ENCODE peak calls at places on chromosomes 13 and 19, in eight cellular contexts. One of them, this sample, is unnamed.

GRCh38 chr13:102191951-102192461 is 209.8 kb downstream of the FGF14 start:
- DNase-seq in coronary artery: no peak
- DNase-seq in sigmoid colon: no peak
- DNase-seq in brain microvascular endothelial cell: peak; percentile 22
- DNase-seq in CD8-positive, alpha-beta T cell: no peak
- DNase-seq in thoracic aorta: no peak
- DNase-seq in kidney epithelial cell: peak; percentile 9
- DNase-seq in BJ: peak; percentile 10
- DNase-seq in this sample: peak; percentile 18

GRCh38 chr13:83121904-83122303 is 760.4 kb downstream of the SLITRK1 start:
- DNase-seq in thoracic aorta: no peak
- DNase-seq in sigmoid colon: no peak
- DNase-seq in kidney epithelial cell: no peak
- DNase-seq in BJ: no peak
- DNase-seq in brain microvascular endothelial cell: no peak
- DNase-seq in coronary artery: no peak
- DNase-seq in CD8-positive, alpha-beta T cell: no peak
- DNase-seq in this sample: no peak

GRCh38 chr13:111202745-111203144 is 87.6 kb downstream of the ARHGEF7 start:
- DNase-seq in coronary artery: no peak
- DNase-seq in brain microvascular endothelial cell: peak; percentile 96
- DNase-seq in BJ: no peak
- DNase-seq in kidney epithelial cell: no peak
- DNase-seq in thoracic aorta: no peak
- DNase-seq in sigmoid colon: no peak
- DNase-seq in CD8-positive, alpha-beta T cell: no peak
- DNase-seq in this sample: peak; percentile 79

GRCh38 chr13:101390461-101390860 is 25.8 kb downstream of the NALCN start:
- DNase-seq in kidney epithelial cell: peak; percentile 5
- DNase-seq in BJ: peak; percentile 53
- DNase-seq in thoracic aorta: no peak
- DNase-seq in sigmoid colon: no peak
- DNase-seq in coronary artery: no peak
- DNase-seq in brain microvascular endothelial cell: no peak
- DNase-seq in CD8-positive, alpha-beta T cell: no peak
- DNase-seq in this sample: peak; percentile 48

GRCh38 chr13:50991624-50992610 is 82.3 kb downstream of the RNASEH2B start:
- DNase-seq in brain microvascular endothelial cell: no peak
- DNase-seq in coronary artery: no peak
- DNase-seq in CD8-positive, alpha-beta T cell: no peak
- DNase-seq in thoracic aorta: no peak
- DNase-seq in BJ: no peak
- DNase-seq in sigmoid colon: no peak
- DNase-seq in kidney epithelial cell: no peak
- DNase-seq in this sample: no peak

GRCh38 chr19:52492991-52493470 is 34.4 kb upstream of the ZNF808 start:
- DNase-seq in brain microvascular endothelial cell: no peak
- DNase-seq in sigmoid colon: no peak
- DNase-seq in CD8-positive, alpha-beta T cell: no peak
- DNase-seq in kidney epithelial cell: no peak
- DNase-seq in thoracic aorta: no peak
- DNase-seq in BJ: no peak
- DNase-seq in coronary artery: no peak
- DNase-seq in this sample: no peak

GRCh38 chr13:57740719-57741118 is 109.2 kb downstream of the PCDH17 start:
- DNase-seq in thoracic aorta: no peak
- DNase-seq in CD8-positive, alpha-beta T cell: no peak
- DNase-seq in brain microvascular endothelial cell: no peak
- DNase-seq in sigmoid colon: no peak
- DNase-seq in kidney epithelial cell: no peak
- DNase-seq in coronary artery: no peak
- DNase-seq in BJ: no peak
- DNase-seq in this sample: peak; percentile 5

GRCh38 chr19:3019211-3019854 is 9.7 kb downstream of the TLE2 start:
- DNase-seq in sigmoid colon: no peak
- DNase-seq in CD8-positive, alpha-beta T cell: no peak
- DNase-seq in coronary artery: no peak
- DNase-seq in kidney epithelial cell: no peak
- DNase-seq in thoracic aorta: no peak
- DNase-seq in BJ: no peak
- DNase-seq in brain microvascular endothelial cell: no peak
- DNase-seq in this sample: no peak

GRCh38 chr13:44271031-44271433 is 102.6 kb upstream of the SERP2 start:
- DNase-seq in sigmoid colon: peak; percentile 84
- DNase-seq in BJ: no peak
- DNase-seq in brain microvascular endothelial cell: no peak
- DNase-seq in coronary artery: no peak
- DNase-seq in kidney epithelial cell: no peak
- DNase-seq in thoracic aorta: no peak
- DNase-seq in CD8-positive, alpha-beta T cell: no peak
- DNase-seq in this sample: no peak

GRCh38 chr13:61751039-61751438 is 335.4 kb upstream of the PCDH20 start:
- DNase-seq in coronary artery: no peak
- DNase-seq in BJ: no peak
- DNase-seq in brain microvascular endothelial cell: no peak
- DNase-seq in CD8-positive, alpha-beta T cell: no peak
- DNase-seq in sigmoid colon: no peak
- DNase-seq in thoracic aorta: no peak
- DNase-seq in kidney epithelial cell: no peak
- DNase-seq in this sample: no peak

GRCh38 chr13:80751854-80752253 is 410.9 kb upstream of the SPRY2 start:
- DNase-seq in BJ: no peak
- DNase-seq in sigmoid colon: no peak
- DNase-seq in CD8-positive, alpha-beta T cell: no peak
- DNase-seq in coronary artery: no peak
- DNase-seq in brain microvascular endothelial cell: no peak
- DNase-seq in thoracic aorta: no peak
- DNase-seq in kidney epithelial cell: no peak
- DNase-seq in this sample: no peak

GRCh38 chr19:48338253-48338755 is 13.0 kb downstream of the EMP3 start:
- DNase-seq in thoracic aorta: no peak
- DNase-seq in sigmoid colon: no peak
- DNase-seq in CD8-positive, alpha-beta T cell: no peak
- DNase-seq in BJ: no peak
- DNase-seq in brain microvascular endothelial cell: no peak
- DNase-seq in kidney epithelial cell: no peak
- DNase-seq in coronary artery: no peak
- DNase-seq in this sample: no peak

GRCh38 chr13:80329250-80329649 is 11.7 kb downstream of the SPRY2 start:
- DNase-seq in kidney epithelial cell: no peak
- DNase-seq in sigmoid colon: no peak
- DNase-seq in CD8-positive, alpha-beta T cell: no peak
- DNase-seq in BJ: no peak
- DNase-seq in brain microvascular endothelial cell: no peak
- DNase-seq in coronary artery: no peak
- DNase-seq in thoracic aorta: no peak
- DNase-seq in this sample: no peak

GRCh38 chr19:15188851-15189250 is 11.9 kb downstream of the NOTCH3 start:
- DNase-seq in brain microvascular endothelial cell: no peak
- DNase-seq in BJ: no peak
- DNase-seq in thoracic aorta: no peak
- DNase-seq in sigmoid colon: no peak
- DNase-seq in coronary artery: no peak
- DNase-seq in kidney epithelial cell: no peak
- DNase-seq in CD8-positive, alpha-beta T cell: no peak
- DNase-seq in this sample: no peak

GRCh38 chr19:14333101-14333871 is 48.0 kb upstream of the ADGRE5 start:
- DNase-seq in coronary artery: no peak
- DNase-seq in kidney epithelial cell: no peak
- DNase-seq in brain microvascular endothelial cell: no peak
- DNase-seq in BJ: no peak
- DNase-seq in CD8-positive, alpha-beta T cell: peak; percentile 51
- DNase-seq in thoracic aorta: no peak
- DNase-seq in sigmoid colon: no peak
- DNase-seq in this sample: no peak

GRCh38 chr13:50677687-50678463 is 165.6 kb downstream of the DLEU7 start:
- DNase-seq in sigmoid colon: no peak
- DNase-seq in BJ: no peak
- DNase-seq in kidney epithelial cell: no peak
- DNase-seq in brain microvascular endothelial cell: peak; percentile 19
- DNase-seq in CD8-positive, alpha-beta T cell: no peak
- DNase-seq in coronary artery: no peak
- DNase-seq in thoracic aorta: no peak
- DNase-seq in this sample: no peak

GRCh38 chr13:39787086-39787487 is 131.6 kb downstream of the COG6 start:
- DNase-seq in BJ: no peak
- DNase-seq in sigmoid colon: no peak
- DNase-seq in thoracic aorta: no peak
- DNase-seq in coronary artery: no peak
- DNase-seq in brain microvascular endothelial cell: no peak
- DNase-seq in CD8-positive, alpha-beta T cell: no peak
- DNase-seq in kidney epithelial cell: no peak
- DNase-seq in this sample: no peak

GRCh38 chr19:14061751-14062557 is at the start of gene PALM3:
- DNase-seq in kidney epithelial cell: no peak
- DNase-seq in CD8-positive, alpha-beta T cell: no peak
- DNase-seq in BJ: no peak
- DNase-seq in thoracic aorta: no peak
- DNase-seq in brain microvascular endothelial cell: no peak
- DNase-seq in sigmoid colon: no peak
- DNase-seq in coronary artery: no peak
- DNase-seq in this sample: no peak

GRCh38 chr13:75876371-75877050 is 240.4 kb downstream of the LMO7 start:
- DNase-seq in sigmoid colon: peak; percentile 67
- DNase-seq in CD8-positive, alpha-beta T cell: peak; percentile 65
- DNase-seq in kidney epithelial cell: peak; percentile 10
- DNase-seq in thoracic aorta: no peak
- DNase-seq in brain microvascular endothelial cell: peak; percentile 54
- DNase-seq in BJ: no peak
- DNase-seq in coronary artery: no peak
- DNase-seq in this sample: peak; percentile 43

GRCh38 chr19:18817574-18817973 is 14.2 kb upstream of the UPF1 start:
- DNase-seq in sigmoid colon: no peak
- DNase-seq in CD8-positive, alpha-beta T cell: no peak
- DNase-seq in brain microvascular endothelial cell: no peak
- DNase-seq in thoracic aorta: no peak
- DNase-seq in coronary artery: no peak
- DNase-seq in BJ: no peak
- DNase-seq in kidney epithelial cell: no peak
- DNase-seq in this sample: no peak
- H3K4me3 ChIP-seq in sigmoid colon: no peak overlapping the region
- H3K4me3 ChIP-seq in CD8-positive, alpha-beta T cell: no peak overlapping the region
- H3K4me3 ChIP-seq in brain microvascular endothelial cell: no peak overlapping the region
- H3K4me3 ChIP-seq in thoracic aorta: no peak overlapping the region
- H3K4me3 ChIP-seq in coronary artery: no peak overlapping the region
- H3K4me3 ChIP-seq in BJ: no peak overlapping the region
- H3K4me3 ChIP-seq in kidney epithelial cell: no peak overlapping the region
- H3K4me3 ChIP-seq in this sample: no peak overlapping the region

DNA sequence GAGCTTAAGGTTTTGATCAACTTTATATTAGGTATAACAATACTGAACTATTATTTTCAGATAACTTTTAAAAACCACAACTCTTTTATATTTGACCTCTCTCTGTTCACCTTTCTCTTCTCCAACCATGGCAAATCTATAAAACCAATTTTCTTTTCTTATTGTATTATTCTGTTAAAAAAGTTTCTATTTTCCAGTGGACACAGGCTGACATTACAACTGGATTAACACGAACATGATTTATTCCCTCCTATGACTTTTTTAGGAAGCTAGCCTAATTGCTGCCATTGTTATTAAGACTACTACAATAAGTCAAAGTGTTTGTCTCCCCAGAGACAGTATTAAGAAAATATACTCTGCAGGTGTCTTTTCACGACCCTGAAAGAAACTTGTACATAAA is 2291.1 kb upstream of the PCDH20 start:
- DNase-seq in CD8-positive, alpha-beta T cell: no peak
- DNase-seq in sigmoid colon: no peak
- DNase-seq in coronary artery: no peak
- DNase-seq in kidney epithelial cell: no peak
- DNase-seq in brain microvascular endothelial cell: no peak
- DNase-seq in BJ: no peak
- DNase-seq in thoracic aorta: no peak
- DNase-seq in this sample: no peak
- TF ChIP-seq CTCF in CD8-positive, alpha-beta T cell: no peak
- TF ChIP-seq CTCF in sigmoid colon: no peak
- TF ChIP-seq CTCF in coronary artery: no peak
- TF ChIP-seq CTCF in kidney epithelial cell: no peak
- TF ChIP-seq CTCF in brain microvascular endothelial cell: no peak
- TF ChIP-seq CTCF in BJ: no peak
- TF ChIP-seq CTCF in thoracic aorta: no peak
- TF ChIP-seq CTCF in this sample: no peak

GRCh38 chr19:8208710-8209110 is 460 bp upstream of the CERS4 start:
- DNase-seq in BJ: no peak
- DNase-seq in thoracic aorta: no peak
- DNase-seq in sigmoid colon: no peak
- DNase-seq in CD8-positive, alpha-beta T cell: no peak
- DNase-seq in kidney epithelial cell: no peak
- DNase-seq in coronary artery: no peak
- DNase-seq in brain microvascular endothelial cell: no peak
- DNase-seq in this sample: no peak
- H3K4me3 ChIP-seq in BJ: peak overlapping the region; percentile 61
- H3K4me3 ChIP-seq in thoracic aorta: peak overlapping the region; percentile 85
- H3K4me3 ChIP-seq in sigmoid colon: peak overlapping the region; percentile 74
- H3K4me3 ChIP-seq in CD8-positive, alpha-beta T cell: peak overlapping the region; percentile 53
- H3K4me3 ChIP-seq in kidney epithelial cell: peak overlapping the region; percentile 69
- H3K4me3 ChIP-seq in coronary artery: peak overlapping the region; percentile 79
- H3K4me3 ChIP-seq in brain microvascular endothelial cell: peak overlapping the region; percentile 20
- H3K4me3 ChIP-seq in this sample: peak overlapping the region; percentile 37

GRCh38 chr19:33311326-33311682 is 9.0 kb upstream of the CEBPA start:
- DNase-seq in kidney epithelial cell: no peak
- DNase-seq in CD8-positive, alpha-beta T cell: no peak
- DNase-seq in thoracic aorta: no peak
- DNase-seq in sigmoid colon: no peak
- DNase-seq in coronary artery: no peak
- DNase-seq in brain microvascular endothelial cell: no peak
- DNase-seq in BJ: no peak
- DNase-seq in this sample: no peak
- TF ChIP-seq CTCF in kidney epithelial cell: peak; percentile 2
- TF ChIP-seq CTCF in CD8-positive, alpha-beta T cell: no peak
- TF ChIP-seq CTCF in thoracic aorta: no peak
- TF ChIP-seq CTCF in sigmoid colon: no peak
- TF ChIP-seq CTCF in coronary artery: no peak
- TF ChIP-seq CTCF in brain microvascular endothelial cell: no peak
- TF ChIP-seq CTCF in BJ: no peak
- TF ChIP-seq CTCF in this sample: no peak

DNA sequence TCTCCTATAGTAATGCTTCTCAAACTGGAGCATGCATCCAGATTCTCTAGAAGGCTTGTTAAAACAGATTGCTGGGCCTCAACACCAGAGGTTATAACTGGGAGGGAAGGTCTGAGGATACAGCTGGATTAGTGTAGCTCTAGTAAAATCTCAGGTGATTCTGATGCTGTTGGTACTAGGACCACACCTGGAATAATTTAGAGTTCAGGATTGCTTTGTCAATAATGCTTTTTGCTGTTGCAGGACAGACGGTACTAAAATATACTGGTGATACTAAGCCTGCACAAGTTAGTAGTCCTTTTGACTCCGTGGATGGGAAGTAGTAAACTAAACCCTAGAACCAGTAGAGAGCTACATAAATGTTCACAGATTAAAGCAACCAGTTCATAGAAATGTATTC is 258.1 kb upstream of the STARD13 start:
- DNase-seq in brain microvascular endothelial cell: no peak
- DNase-seq in sigmoid colon: no peak
- DNase-seq in kidney epithelial cell: no peak
- DNase-seq in CD8-positive, alpha-beta T cell: no peak
- DNase-seq in coronary artery: no peak
- DNase-seq in BJ: no peak
- DNase-seq in thoracic aorta: no peak
- DNase-seq in this sample: no peak
- H3K4me3 ChIP-seq in brain microvascular endothelial cell: no peak overlapping the region
- H3K4me3 ChIP-seq in sigmoid colon: peak overlapping the region; percentile 49
- H3K4me3 ChIP-seq in kidney epithelial cell: no peak overlapping the region
- H3K4me3 ChIP-seq in CD8-positive, alpha-beta T cell: peak overlapping the region; percentile 69
- H3K4me3 ChIP-seq in coronary artery: peak overlapping the region; percentile 49
- H3K4me3 ChIP-seq in BJ: no peak overlapping the region
- H3K4me3 ChIP-seq in thoracic aorta: peak overlapping the region; percentile 82
- H3K4me3 ChIP-seq in this sample: no peak overlapping the region

This sample was measured in astrocyte of the cerebellum.